ENCODE peak calls at places on chromosome 3, in eight cellular contexts. One of them, this sample, is unnamed.

GRCh38 chr3:166444756-166445155 is 607.5 kb upstream of the BCHE start:
- DNase-seq in iPS-NIHi11: no peak
- DNase-seq in posterior cingulate gyrus: no peak
- DNase-seq in NCI-H774: peak; percentile 15
- DNase-seq in epithelial cell of prostate: peak; percentile 91
- DNase-seq in HEK293T: no peak
- DNase-seq in AG04450: no peak
- DNase-seq in heart left ventricle: no peak
- DNase-seq in this sample: no peak

GRCh38 chr3:129950318-129951046 is 24.0 kb upstream of the TRH start:
- DNase-seq in iPS-NIHi11: no peak
- DNase-seq in posterior cingulate gyrus: no peak
- DNase-seq in NCI-H774: no peak
- DNase-seq in epithelial cell of prostate: no peak
- DNase-seq in HEK293T: no peak
- DNase-seq in AG04450: no peak
- DNase-seq in heart left ventricle: no peak
- DNase-seq in this sample: no peak

GRCh38 chr3:197730200-197730599 is 6.5 kb downstream of the RUBCN start:
- DNase-seq in iPS-NIHi11: no peak
- DNase-seq in posterior cingulate gyrus: no peak
- DNase-seq in NCI-H774: no peak
- DNase-seq in epithelial cell of prostate: no peak
- DNase-seq in HEK293T: no peak
- DNase-seq in AG04450: no peak
- DNase-seq in heart left ventricle: no peak
- DNase-seq in this sample: no peak

GRCh38 chr3:144754076-144754783 is 782.6 kb downstream of the DIPK2A start:
- DNase-seq in iPS-NIHi11: no peak
- DNase-seq in posterior cingulate gyrus: no peak
- DNase-seq in NCI-H774: peak; percentile 48
- DNase-seq in epithelial cell of prostate: no peak
- DNase-seq in HEK293T: no peak
- DNase-seq in AG04450: no peak
- DNase-seq in heart left ventricle: no peak
- DNase-seq in this sample: no peak

GRCh38 chr3:16884748-16885587 is at the start of gene PLCL2:
- DNase-seq in iPS-NIHi11: peak; percentile 77
- DNase-seq in posterior cingulate gyrus: peak; percentile 30
- DNase-seq in NCI-H774: no peak
- DNase-seq in epithelial cell of prostate: no peak
- DNase-seq in HEK293T: peak; percentile 46
- DNase-seq in AG04450: no peak
- DNase-seq in heart left ventricle: peak; percentile 56
- DNase-seq in this sample: peak; percentile 45

GRCh38 chr3:134149286-134149685 is 101.4 kb downstream of the RYK start:
- DNase-seq in iPS-NIHi11: no peak
- DNase-seq in posterior cingulate gyrus: no peak
- DNase-seq in NCI-H774: no peak
- DNase-seq in epithelial cell of prostate: no peak
- DNase-seq in HEK293T: no peak
- DNase-seq in AG04450: no peak
- DNase-seq in heart left ventricle: no peak
- DNase-seq in this sample: no peak

GRCh38 chr3:124559650-124560405 is 170.4 kb upstream of the UMPS start:
- DNase-seq in iPS-NIHi11: peak; percentile 80
- DNase-seq in posterior cingulate gyrus: peak; percentile 78
- DNase-seq in NCI-H774: peak; percentile 35
- DNase-seq in epithelial cell of prostate: no peak
- DNase-seq in HEK293T: peak; percentile 77
- DNase-seq in AG04450: peak; percentile 62
- DNase-seq in heart left ventricle: peak; percentile 50
- DNase-seq in this sample: peak; percentile 79

GRCh38 chr3:182730675-182731042 is 62.6 kb upstream of the ATP11B start:
- DNase-seq in iPS-NIHi11: no peak
- DNase-seq in posterior cingulate gyrus: no peak
- DNase-seq in NCI-H774: no peak
- DNase-seq in epithelial cell of prostate: no peak
- DNase-seq in HEK293T: no peak
- DNase-seq in AG04450: no peak
- DNase-seq in heart left ventricle: no peak
- DNase-seq in this sample: no peak

GRCh38 chr3:186432189-186432588 is 70.2 kb upstream of the DGKG start:
- DNase-seq in iPS-NIHi11: no peak
- DNase-seq in posterior cingulate gyrus: no peak
- DNase-seq in NCI-H774: no peak
- DNase-seq in epithelial cell of prostate: no peak
- DNase-seq in HEK293T: no peak
- DNase-seq in AG04450: no peak
- DNase-seq in heart left ventricle: no peak
- DNase-seq in this sample: no peak

GRCh38 chr3:98038241-98038640 is 3.1 kb upstream of the GABRR3 start:
- DNase-seq in iPS-NIHi11: no peak
- DNase-seq in posterior cingulate gyrus: no peak
- DNase-seq in NCI-H774: no peak
- DNase-seq in epithelial cell of prostate: no peak
- DNase-seq in HEK293T: no peak
- DNase-seq in AG04450: no peak
- DNase-seq in heart left ventricle: no peak
- DNase-seq in this sample: no peak

GRCh38 chr3:98901032-98901464 is 447 bp downstream of the DCBLD2 start:
- DNase-seq in iPS-NIHi11: peak; percentile 65
- DNase-seq in posterior cingulate gyrus: peak; percentile 43
- DNase-seq in NCI-H774: peak; percentile 32
- DNase-seq in epithelial cell of prostate: no peak
- DNase-seq in HEK293T: peak; percentile 34
- DNase-seq in AG04450: no peak
- DNase-seq in heart left ventricle: peak; percentile 54
- DNase-seq in this sample: peak; percentile 50

GRCh38 chr3:34346656-34347055 is 548.2 kb downstream of the PDCD6IP start:
- DNase-seq in iPS-NIHi11: no peak
- DNase-seq in posterior cingulate gyrus: no peak
- DNase-seq in NCI-H774: no peak
- DNase-seq in epithelial cell of prostate: no peak
- DNase-seq in HEK293T: no peak
- DNase-seq in AG04450: no peak
- DNase-seq in heart left ventricle: no peak
- DNase-seq in this sample: peak; percentile 94

GRCh38 chr3:29067014-29067413 is 213.9 kb upstream of the RBMS3 start:
- DNase-seq in iPS-NIHi11: no peak
- DNase-seq in posterior cingulate gyrus: no peak
- DNase-seq in NCI-H774: no peak
- DNase-seq in epithelial cell of prostate: peak; percentile 56
- DNase-seq in HEK293T: no peak
- DNase-seq in AG04450: no peak
- DNase-seq in heart left ventricle: no peak
- DNase-seq in this sample: no peak

GRCh38 chr3:50551293-50552057 is 16.1 kb downstream of the C3orf18 start:
- DNase-seq in iPS-NIHi11: no peak
- DNase-seq in posterior cingulate gyrus: no peak
- DNase-seq in NCI-H774: no peak
- DNase-seq in epithelial cell of prostate: no peak
- DNase-seq in HEK293T: no peak
- DNase-seq in AG04450: no peak
- DNase-seq in heart left ventricle: no peak
- DNase-seq in this sample: peak; percentile 74

GRCh38 chr3:41328916-41329315 is 129.6 kb downstream of the CTNNB1 start:
- DNase-seq in iPS-NIHi11: no peak
- DNase-seq in posterior cingulate gyrus: no peak
- DNase-seq in NCI-H774: no peak
- DNase-seq in epithelial cell of prostate: no peak
- DNase-seq in HEK293T: no peak
- DNase-seq in AG04450: no peak
- DNase-seq in heart left ventricle: no peak
- DNase-seq in this sample: no peak

GRCh38 chr3:102514241-102514640 is 79.4 kb downstream of the ZPLD1 start:
- DNase-seq in iPS-NIHi11: no peak
- DNase-seq in posterior cingulate gyrus: no peak
- DNase-seq in NCI-H774: no peak
- DNase-seq in epithelial cell of prostate: no peak
- DNase-seq in HEK293T: no peak
- DNase-seq in AG04450: no peak
- DNase-seq in heart left ventricle: no peak
- DNase-seq in this sample: no peak

GRCh38 chr3:43855674-43856299 is 165.0 kb downstream of the ABHD5 start:
- DNase-seq in iPS-NIHi11: peak; percentile 78
- DNase-seq in posterior cingulate gyrus: peak; percentile 55
- DNase-seq in NCI-H774: peak; percentile 16
- DNase-seq in epithelial cell of prostate: no peak
- DNase-seq in HEK293T: peak; percentile 61
- DNase-seq in AG04450: peak; percentile 24
- DNase-seq in heart left ventricle: peak; percentile 52
- DNase-seq in this sample: peak; percentile 45

GRCh38 chr3:52983336-52983807 is 62.5 kb downstream of the SFMBT1 start:
- DNase-seq in iPS-NIHi11: no peak
- DNase-seq in posterior cingulate gyrus: no peak
- DNase-seq in NCI-H774: no peak
- DNase-seq in epithelial cell of prostate: no peak
- DNase-seq in HEK293T: no peak
- DNase-seq in AG04450: no peak
- DNase-seq in heart left ventricle: no peak
- DNase-seq in this sample: no peak

GRCh38 chr3:30097022-30097650 is 509.3 kb upstream of the TGFBR2 start:
- DNase-seq in iPS-NIHi11: no peak
- DNase-seq in posterior cingulate gyrus: no peak
- DNase-seq in NCI-H774: no peak
- DNase-seq in epithelial cell of prostate: no peak
- DNase-seq in HEK293T: no peak
- DNase-seq in AG04450: no peak
- DNase-seq in heart left ventricle: no peak
- DNase-seq in this sample: no peak

GRCh38 chr3:194782767-194783404 is 97.2 kb downstream of the FAM43A start:
- DNase-seq in iPS-NIHi11: no peak
- DNase-seq in posterior cingulate gyrus: no peak
- DNase-seq in NCI-H774: peak; percentile 93
- DNase-seq in epithelial cell of prostate: no peak
- DNase-seq in HEK293T: no peak
- DNase-seq in AG04450: no peak
- DNase-seq in heart left ventricle: no peak
- DNase-seq in this sample: no peak

GRCh38 chr3:72657666-72658065 is 190.6 kb downstream of the SHQ1 start:
- DNase-seq in iPS-NIHi11: no peak
- DNase-seq in posterior cingulate gyrus: no peak
- DNase-seq in NCI-H774: no peak
- DNase-seq in epithelial cell of prostate: peak; percentile 26
- DNase-seq in HEK293T: no peak
- DNase-seq in AG04450: no peak
- DNase-seq in heart left ventricle: no peak
- DNase-seq in this sample: no peak

GRCh38 chr3:122967376-122968164 is 60.0 kb downstream of the SEMA5B start:
- DNase-seq in iPS-NIHi11: no peak
- DNase-seq in posterior cingulate gyrus: no peak
- DNase-seq in NCI-H774: no peak
- DNase-seq in epithelial cell of prostate: no peak
- DNase-seq in HEK293T: no peak
- DNase-seq in AG04450: no peak
- DNase-seq in heart left ventricle: no peak
- DNase-seq in this sample: no peak

GRCh38 chr3:189334064-189334920 is 162.5 kb downstream of the TPRG1 start:
- DNase-seq in iPS-NIHi11: no peak
- DNase-seq in posterior cingulate gyrus: no peak
- DNase-seq in NCI-H774: peak; percentile 64
- DNase-seq in epithelial cell of prostate: no peak
- DNase-seq in HEK293T: no peak
- DNase-seq in AG04450: no peak
- DNase-seq in heart left ventricle: no peak
- DNase-seq in this sample: no peak

GRCh38 chr3:128573707-128574162 is 76.9 kb downstream of the RPN1 start:
- DNase-seq in iPS-NIHi11: no peak
- DNase-seq in posterior cingulate gyrus: no peak
- DNase-seq in NCI-H774: no peak
- DNase-seq in epithelial cell of prostate: no peak
- DNase-seq in HEK293T: no peak
- DNase-seq in AG04450: no peak
- DNase-seq in heart left ventricle: peak; percentile 75
- DNase-seq in this sample: no peak

GRCh38 chr3:140863481-140864084 is 78.1 kb upstream of the SLC25A36 start:
- DNase-seq in iPS-NIHi11: peak; percentile 62
- DNase-seq in posterior cingulate gyrus: peak; percentile 22
- DNase-seq in NCI-H774: peak; percentile 81
- DNase-seq in epithelial cell of prostate: no peak
- DNase-seq in HEK293T: peak; percentile 67
- DNase-seq in AG04450: no peak
- DNase-seq in heart left ventricle: no peak
- DNase-seq in this sample: peak; percentile 42

This sample was measured in cerebellar cortex.